ENCODE peak calls at places on chromosomes 7 and 10, in four cellular contexts. One of them, this sample, is unnamed.

GRCh38 chr7:80135306-80136104 is 874 bp downstream of the GNAI1 start:
- DNase-seq in GM12878: no peak
- DNase-seq in HepG2: no peak
- DNase-seq in K562: no peak
- DNase-seq in this sample: no peak

GRCh38 chr7:5532520-5533335 is 109.1 kb upstream of the TNRC18 start:
- DNase-seq in GM12878: peak
- DNase-seq in HepG2: peak
- DNase-seq in K562: peak
- DNase-seq in this sample: peak

GRCh38 chr7:1516586-1517251 is 12.5 kb upstream of the INTS1 start:
- DNase-seq in GM12878: no peak
- DNase-seq in HepG2: no peak
- DNase-seq in K562: no peak
- DNase-seq in this sample: no peak

GRCh38 chr10:52226448-52226847 is 87.6 kb upstream of the DKK1 start:
- DNase-seq in GM12878: no peak
- DNase-seq in HepG2: no peak
- DNase-seq in K562: no peak
- DNase-seq in this sample: no peak

GRCh38 chr10:79336739-79337138 is 10.5 kb upstream of the PPIF start:
- DNase-seq in GM12878: no peak
- DNase-seq in HepG2: no peak
- DNase-seq in K562: no peak
- DNase-seq in this sample: no peak

GRCh38 chr7:30655096-30655970 is 26.9 kb downstream of the CRHR2 start:
- DNase-seq in GM12878: no peak
- DNase-seq in HepG2: no peak
- DNase-seq in K562: no peak
- DNase-seq in this sample: no peak

GRCh38 chr10:124235232-124235631 is 141.8 kb upstream of the CHST15 start:
- DNase-seq in GM12878: no peak
- DNase-seq in HepG2: no peak
- DNase-seq in K562: no peak
- DNase-seq in this sample: no peak

GRCh38 chr7:149824301-149824741 is 13.9 kb upstream of the ZNF862 start:
- DNase-seq in GM12878: no peak
- DNase-seq in HepG2: no peak
- DNase-seq in K562: no peak
- DNase-seq in this sample: no peak

GRCh38 chr7:29945259-29945809 is 44.3 kb downstream of the SCRN1 start:
- DNase-seq in GM12878: no peak
- DNase-seq in HepG2: no peak
- DNase-seq in K562: no peak
- DNase-seq in this sample: no peak

GRCh38 chr7:11185179-11185578 is 211.5 kb downstream of the PHF14 start:
- DNase-seq in GM12878: no peak
- DNase-seq in HepG2: no peak
- DNase-seq in K562: no peak
- DNase-seq in this sample: no peak

GRCh38 chr7:55140221-55140980 is 121.6 kb downstream of the EGFR start:
- DNase-seq in GM12878: peak
- DNase-seq in HepG2: no peak
- DNase-seq in K562: no peak
- DNase-seq in this sample: no peak

GRCh38 chr10:77603529-77603927 is 34.1 kb downstream of the KCNMA1 start:
- DNase-seq in GM12878: no peak
- DNase-seq in HepG2: no peak
- DNase-seq in K562: no peak
- DNase-seq in this sample: no peak
- TF ChIP-seq CREB1 in GM12878: no peak
- TF ChIP-seq CREB1 in HepG2: no peak
- TF ChIP-seq CREB1 in K562: no peak
- TF ChIP-seq CREB1 in this sample: no peak

GRCh38 chr10:114685456-114685855 is 27.4 kb upstream of the ABLIM1 start:
- DNase-seq in GM12878: no peak
- DNase-seq in HepG2: no peak
- DNase-seq in K562: no peak
- DNase-seq in this sample: no peak
- TF ChIP-seq ETV6 in GM12878: no peak
- TF ChIP-seq ETV6 in HepG2: no peak
- TF ChIP-seq ETV6 in K562: no peak
- TF ChIP-seq ETV6 in this sample: no peak

DNA sequence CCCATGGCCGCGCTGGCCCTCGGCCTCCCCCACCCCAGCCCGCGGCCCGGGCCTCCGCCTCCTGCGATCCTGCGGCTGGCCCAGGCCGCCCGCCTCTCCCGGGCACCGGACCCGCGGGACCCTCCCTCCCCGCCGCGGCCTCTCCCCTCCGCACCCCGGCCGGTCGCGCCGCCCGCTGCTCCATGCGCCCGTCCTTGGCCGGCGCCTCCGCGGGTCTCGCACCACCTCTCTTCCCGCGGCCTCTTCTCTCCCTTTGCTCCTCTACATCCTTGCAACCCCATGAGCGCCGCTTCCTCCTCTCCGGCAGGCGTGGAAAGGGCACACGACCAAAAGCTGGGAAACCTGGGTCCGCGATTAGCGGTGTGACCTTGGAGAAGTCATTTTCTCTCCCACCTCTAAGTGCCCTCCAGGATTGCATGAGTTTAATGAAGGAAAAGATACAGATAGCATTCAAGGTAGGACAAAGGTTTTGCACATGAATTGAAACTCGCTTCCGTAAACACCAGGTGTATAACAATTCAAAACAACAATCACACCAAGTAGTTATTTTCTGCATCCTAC is 449 bp upstream of the SRPK2 start:
- DNase-seq in GM12878: no peak
- DNase-seq in HepG2: peak
- DNase-seq in K562: no peak
- DNase-seq in this sample: peak
- TF ChIP-seq CREB1 in GM12878: no peak
- TF ChIP-seq CREB1 in HepG2: no peak
- TF ChIP-seq CREB1 in K562: peak
- TF ChIP-seq CREB1 in this sample: no peak

GRCh38 chr7:12571691-12572090 is 1.2 kb downstream of the SCIN start:
- DNase-seq in GM12878: no peak
- DNase-seq in HepG2: no peak
- DNase-seq in K562: no peak
- DNase-seq in this sample: no peak

GRCh38 chr7:12570529-12571461 is at the start of gene SCIN:
- DNase-seq in GM12878: no peak
- DNase-seq in HepG2: no peak
- DNase-seq in K562: no peak
- DNase-seq in this sample: peak

GRCh38 chr7:12569673-12570072 is 847 bp upstream of the SCIN start:
- DNase-seq in GM12878: no peak
- DNase-seq in HepG2: no peak
- DNase-seq in K562: no peak
- DNase-seq in this sample: no peak

GRCh38 chr7:12572941-12573340 is 2.4 kb downstream of the SCIN start:
- DNase-seq in GM12878: no peak
- DNase-seq in HepG2: no peak
- DNase-seq in K562: no peak
- DNase-seq in this sample: no peak

GRCh38 chr7:12570148-12570528 is 382 bp upstream of the SCIN start:
- DNase-seq in GM12878: no peak
- DNase-seq in HepG2: no peak
- DNase-seq in K562: no peak
- DNase-seq in this sample: no peak
- TF ChIP-seq ETV6 in GM12878: no peak
- TF ChIP-seq ETV6 in HepG2: no peak
- TF ChIP-seq ETV6 in K562: no peak
- TF ChIP-seq ETV6 in this sample: no peak

GRCh38 chr10:7312179-7312857 is 98.5 kb downstream of the SFMBT2 start:
- DNase-seq in GM12878: no peak
- DNase-seq in HepG2: no peak
- DNase-seq in K562: no peak
- DNase-seq in this sample: no peak
- TF ChIP-seq CREB1 in GM12878: no peak
- TF ChIP-seq CREB1 in HepG2: no peak
- TF ChIP-seq CREB1 in K562: no peak
- TF ChIP-seq CREB1 in this sample: no peak

DNA sequence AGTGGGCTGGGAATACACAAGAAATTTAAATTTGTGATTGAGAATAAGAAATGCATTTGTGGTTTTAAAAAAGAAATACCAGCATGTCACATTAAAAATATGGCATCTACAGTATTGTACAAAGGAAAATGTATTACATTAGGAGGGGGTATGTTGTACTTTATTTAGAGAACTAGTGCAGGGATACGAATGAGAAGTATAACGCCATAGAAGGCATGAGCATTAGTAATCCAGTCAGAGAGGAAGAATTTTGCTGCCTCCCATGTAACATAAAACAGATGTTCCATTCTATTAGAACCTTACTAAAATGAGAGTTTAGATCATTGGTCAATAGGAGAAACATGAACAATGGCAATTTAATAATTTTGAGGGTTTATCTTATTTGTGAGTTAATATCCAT is 182.2 kb downstream of the ADK start:
- DNase-seq in GM12878: no peak
- DNase-seq in HepG2: no peak
- DNase-seq in K562: no peak
- DNase-seq in this sample: no peak
- TF ChIP-seq ETV6 in GM12878: no peak
- TF ChIP-seq ETV6 in HepG2: no peak
- TF ChIP-seq ETV6 in K562: no peak
- TF ChIP-seq ETV6 in this sample: no peak

DNA sequence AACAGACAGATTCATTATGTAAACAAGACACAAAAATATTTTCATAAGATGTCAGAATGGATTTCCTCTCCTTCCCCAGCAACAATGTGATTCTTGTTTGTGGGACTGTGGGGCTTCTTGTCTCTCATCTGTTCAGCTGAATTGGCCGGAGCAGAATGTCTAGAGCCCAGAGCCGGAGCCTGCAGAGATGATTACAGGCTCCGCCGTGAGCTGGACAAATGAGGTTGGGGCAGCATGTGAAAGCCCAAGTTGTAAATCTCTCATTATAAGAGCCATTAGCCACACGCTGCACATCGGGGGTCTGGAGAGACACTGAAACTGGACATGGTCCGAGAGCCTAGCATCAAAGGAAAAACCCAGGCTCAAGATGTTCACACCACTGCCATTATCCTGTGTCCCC is 137.0 kb upstream of the ADAM12 start:
- DNase-seq in GM12878: no peak
- DNase-seq in HepG2: no peak
- DNase-seq in K562: no peak
- DNase-seq in this sample: no peak
- TF ChIP-seq CREB1 in GM12878: no peak
- TF ChIP-seq CREB1 in HepG2: no peak
- TF ChIP-seq CREB1 in K562: no peak
- TF ChIP-seq CREB1 in this sample: no peak

DNA sequence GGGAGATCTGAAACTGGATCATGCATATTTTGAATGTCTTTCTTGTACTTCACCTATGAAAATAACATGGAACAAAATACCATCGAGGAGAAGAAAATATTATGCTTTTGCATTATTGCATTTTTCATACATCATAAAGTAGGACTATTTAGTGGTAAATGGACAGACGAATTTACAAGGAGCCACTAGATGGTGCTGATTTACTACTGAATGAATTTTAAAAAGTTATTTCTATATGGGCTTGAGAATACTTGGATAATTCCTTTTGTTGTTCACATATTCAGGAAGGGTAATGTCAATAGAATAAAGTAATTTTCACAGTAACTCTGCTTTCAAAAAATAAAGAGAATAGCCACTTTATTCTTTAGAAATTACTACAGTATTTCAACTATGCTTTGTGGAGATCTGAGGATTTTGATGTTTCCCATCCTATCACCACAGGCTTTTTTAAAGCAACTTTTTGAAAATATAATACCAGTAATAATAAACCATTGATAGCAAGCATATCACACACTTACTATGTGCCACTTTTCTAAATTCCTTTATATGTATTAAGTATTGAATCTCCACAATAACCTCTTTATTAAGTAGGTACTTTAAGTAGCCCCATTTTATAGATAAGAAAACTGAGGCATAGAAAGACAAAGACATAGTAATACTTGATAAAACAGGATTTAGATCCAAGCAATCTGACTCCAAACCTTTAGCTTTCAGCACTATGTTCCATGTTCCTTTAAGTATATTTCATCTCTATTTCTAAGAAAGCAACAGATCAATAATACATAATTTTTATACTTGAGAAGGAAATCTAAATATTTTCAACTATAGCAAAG is 38.6 kb downstream of the NEBL start:
- DNase-seq in GM12878: no peak
- DNase-seq in HepG2: peak
- DNase-seq in K562: no peak
- DNase-seq in this sample: no peak
- TF ChIP-seq ETV6 in GM12878: no peak
- TF ChIP-seq ETV6 in HepG2: no peak
- TF ChIP-seq ETV6 in K562: no peak
- TF ChIP-seq ETV6 in this sample: no peak